ENCODE peak calls at places on chromosome 1, in six cellular contexts. One of them, this sample, is unnamed.

GRCh38 chr1:55049914-55050278 is 10.5 kb downstream of the PCSK9 start:
- DNase-seq in pancreas: no peak
- DNase-seq in glutamatergic neuron: no peak
- DNase-seq in GM03348: no peak
- DNase-seq in NCI-H524: peak; percentile 83
- DNase-seq in HTR-8/SVneo: no peak
- DNase-seq in this sample: peak; percentile 74

GRCh38 chr1:207938016-207938415 is 27.1 kb upstream of the CD34 start:
- DNase-seq in HTR-8/SVneo: peak; percentile 41
- DNase-seq in GM03348: peak; percentile 31
- DNase-seq in pancreas: no peak
- DNase-seq in NCI-H524: no peak
- DNase-seq in glutamatergic neuron: no peak
- DNase-seq in this sample: peak; percentile 91

GRCh38 chr1:151371340-151371739 is 1.2 kb downstream of the SELENBP1 start:
- DNase-seq in GM03348: peak; percentile 72
- DNase-seq in NCI-H524: no peak
- DNase-seq in HTR-8/SVneo: no peak
- DNase-seq in glutamatergic neuron: no peak
- DNase-seq in pancreas: peak; percentile 76
- DNase-seq in this sample: no peak

GRCh38 chr1:28115267-28115666 is 26.9 kb upstream of the EYA3 start:
- DNase-seq in HTR-8/SVneo: no peak
- DNase-seq in glutamatergic neuron: no peak
- DNase-seq in pancreas: no peak
- DNase-seq in GM03348: no peak
- DNase-seq in NCI-H524: no peak
- DNase-seq in this sample: no peak

GRCh38 chr1:228212966-228213844 is 5.4 kb downstream of the OBSCN start:
- DNase-seq in GM03348: peak; percentile 96
- DNase-seq in NCI-H524: peak; percentile 74
- DNase-seq in HTR-8/SVneo: peak; percentile 94
- DNase-seq in pancreas: peak; percentile 95
- DNase-seq in glutamatergic neuron: peak; percentile 91
- DNase-seq in this sample: peak; percentile 63

GRCh38 chr1:96072021-96072420 is 649.6 kb upstream of the PTBP2 start:
- DNase-seq in HTR-8/SVneo: no peak
- DNase-seq in NCI-H524: no peak
- DNase-seq in GM03348: peak; percentile 6
- DNase-seq in pancreas: no peak
- DNase-seq in glutamatergic neuron: no peak
- DNase-seq in this sample: no peak

GRCh38 chr1:79819140-79819539 is 812.6 kb upstream of the ADGRL4 start:
- DNase-seq in NCI-H524: no peak
- DNase-seq in pancreas: no peak
- DNase-seq in GM03348: no peak
- DNase-seq in glutamatergic neuron: no peak
- DNase-seq in HTR-8/SVneo: no peak
- DNase-seq in this sample: no peak

GRCh38 chr1:59543211-59543668 is 246.3 kb downstream of the FGGY start:
- DNase-seq in HTR-8/SVneo: no peak
- DNase-seq in pancreas: no peak
- DNase-seq in NCI-H524: no peak
- DNase-seq in glutamatergic neuron: no peak
- DNase-seq in GM03348: no peak
- DNase-seq in this sample: no peak

GRCh38 chr1:186948542-186948941 is 119.8 kb downstream of the PLA2G4A start:
- DNase-seq in GM03348: no peak
- DNase-seq in pancreas: no peak
- DNase-seq in NCI-H524: no peak
- DNase-seq in HTR-8/SVneo: no peak
- DNase-seq in glutamatergic neuron: no peak
- DNase-seq in this sample: peak; percentile 100

GRCh38 chr1:33256335-33256700 is at the start of gene ZNF362:
- DNase-seq in glutamatergic neuron: peak; percentile 79
- DNase-seq in pancreas: peak; percentile 87
- DNase-seq in GM03348: peak; percentile 89
- DNase-seq in NCI-H524: peak; percentile 44
- DNase-seq in HTR-8/SVneo: peak; percentile 48
- DNase-seq in this sample: peak; percentile 36

GRCh38 chr1:234980657-234981396 is 147.8 kb downstream of the TOMM20 start:
- DNase-seq in GM03348: peak; percentile 78
- DNase-seq in NCI-H524: no peak
- DNase-seq in HTR-8/SVneo: peak; percentile 77
- DNase-seq in pancreas: no peak
- DNase-seq in glutamatergic neuron: no peak
- DNase-seq in this sample: peak; percentile 97

GRCh38 chr1:42952353-42953001 is 6.2 kb downstream of the SLC2A1 start:
- DNase-seq in HTR-8/SVneo: no peak
- DNase-seq in NCI-H524: no peak
- DNase-seq in pancreas: no peak
- DNase-seq in glutamatergic neuron: no peak
- DNase-seq in GM03348: no peak
- DNase-seq in this sample: no peak

GRCh38 chr1:3945222-3945621 is 45.1 kb upstream of the C1orf174 start:
- DNase-seq in GM03348: no peak
- DNase-seq in NCI-H524: peak; percentile 30
- DNase-seq in glutamatergic neuron: no peak
- DNase-seq in pancreas: no peak
- DNase-seq in HTR-8/SVneo: no peak
- DNase-seq in this sample: no peak